ENCODE peak calls at places on chromosomes 2 and 18, in nine cellular contexts. B is fibroblast of villous mesenchyme, S is B cell, C is GM13977, D is astrocyte of the spinal cord, N is AG04450, W is bronchial epithelial cell, P is lower lobe of right lung, Y is HFF-Myc. I is an unnamed sample.

GRCh38 chr2:121038831-121039230 is 246.2 kb downstream of the TFCP2L1 start:
- DNase-seq in W (peak; percentile 79), D (no peak), B (no peak), Y (no peak), P (peak; percentile 76), S (no peak), C (no peak), N (no peak), I (no peak)

GRCh38 chr2:109383505-109384307 is 230.1 kb downstream of the SEPTIN10 start:
- DNase-seq in S (no peak), D (no peak), C (no peak), P (no peak), W (no peak), N (no peak), B (no peak), Y (no peak), I (no peak)

GRCh38 chr2:69946351-69947077 is 14.9 kb downstream of the ASPRV1 start:
- DNase-seq in B (peak; percentile 65), P (no peak), D (peak; percentile 63), N (no peak), Y (no peak), S (no peak), W (peak; percentile 97), C (peak; percentile 74), I (peak; percentile 70)

GRCh38 chr2:222521099-222521498 is 96.8 kb downstream of the SGPP2 start:
- DNase-seq in S (no peak), D (no peak), W (no peak), B (no peak), Y (no peak), N (no peak), P (no peak), C (peak; percentile 15), I (no peak)

GRCh38 chr2:148602918-148603561 is 41.5 kb upstream of the EPC2 start:
- DNase-seq in P (no peak), B (no peak), D (no peak), W (no peak), S (no peak), Y (no peak), C (no peak), N (no peak), I (no peak)

GRCh38 chr2:230443540-230443939 is 27.5 kb downstream of the SP100 start:
- DNase-seq in B (peak; percentile 19), P (no peak), N (no peak), W (peak; percentile 34), Y (no peak), C (no peak), S (no peak), D (peak; percentile 62), I (no peak)

GRCh38 chr2:26721267-26722032 is 28.9 kb downstream of the KCNK3 start:
- DNase-seq in C (no peak), S (no peak), P (no peak), B (no peak), W (no peak), Y (no peak), N (no peak), D (no peak), I (no peak)

GRCh38 chr2:193462411-193462810 is 1267.7 kb upstream of the TMEFF2 start:
- DNase-seq in B (no peak), D (peak; percentile 23), Y (no peak), N (no peak), C (no peak), W (no peak), S (no peak), P (no peak), I (no peak)

GRCh38 chr18:50286391-50287027 is 983 bp downstream of the CXXC1 start:
- DNase-seq in B (peak; percentile 24), P (no peak), W (peak; percentile 51), N (no peak), S (peak; percentile 33), Y (no peak), D (peak; percentile 24), C (no peak), I (peak; percentile 55)

GRCh38 chr2:233208382-233209116 is 42.9 kb upstream of the ATG16L1 start:
- DNase-seq in D (no peak), Y (no peak), B (no peak), C (no peak), W (peak; percentile 21), P (no peak), S (no peak), N (no peak), I (peak; percentile 37)

GRCh38 chr2:171475979-171476378 is 42.0 kb downstream of the DCAF17 start:
- DNase-seq in C (no peak), S (no peak), Y (no peak), D (no peak), P (no peak), N (no peak), W (no peak), B (no peak), I (no peak)

GRCh38 chr2:241645056-241645914 is 7.8 kb downstream of the ATG4B start:
- DNase-seq in Y (no peak), W (no peak), D (no peak), P (no peak), N (no peak), B (no peak), C (no peak), S (no peak), I (no peak)

GRCh38 chr2:73920577-73921545 is 5.8 kb upstream of the DGUOK start:
- DNase-seq in Y (no peak), C (no peak), P (peak; percentile 69), S (peak; percentile 37), D (no peak), N (no peak), W (no peak), B (peak; percentile 44), I (peak; percentile 53)
- TF ChIP-seq CTCF in Y (no peak), C (peak; percentile 40), P (peak; percentile 32), S (no peak), D (peak; percentile 37), N (peak; percentile 49), W (peak; percentile 54), B (peak; percentile 48), I (peak; percentile 26)

DNA sequence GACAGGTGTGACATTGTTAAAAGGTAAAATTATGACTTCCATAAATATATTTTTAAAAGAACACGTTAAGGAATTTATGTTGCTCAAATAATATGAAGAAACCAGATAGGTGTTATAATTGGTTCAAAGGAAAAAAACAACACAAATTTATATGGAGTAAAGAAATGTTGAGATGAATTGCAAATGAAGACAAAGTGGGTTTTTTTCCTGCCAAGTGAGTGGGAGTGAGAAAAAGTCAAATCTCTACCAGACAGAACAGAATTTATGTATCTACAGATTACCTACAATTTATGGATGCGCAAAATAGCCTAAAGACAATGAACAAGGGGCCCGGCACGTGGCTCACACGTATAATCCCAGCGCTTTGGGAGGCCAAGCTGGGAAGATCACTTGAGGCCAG is 159.7 kb upstream of the SLC1A4 start:
- DNase-seq in Y (no peak), W (no peak), C (no peak), B (no peak), P (no peak), D (no peak), S (no peak), N (no peak), I (no peak)
- TF ChIP-seq CTCF in Y (no peak), W (no peak), C (no peak), B (no peak), P (no peak), D (no peak), S (no peak), N (no peak), I (no peak)

DNA sequence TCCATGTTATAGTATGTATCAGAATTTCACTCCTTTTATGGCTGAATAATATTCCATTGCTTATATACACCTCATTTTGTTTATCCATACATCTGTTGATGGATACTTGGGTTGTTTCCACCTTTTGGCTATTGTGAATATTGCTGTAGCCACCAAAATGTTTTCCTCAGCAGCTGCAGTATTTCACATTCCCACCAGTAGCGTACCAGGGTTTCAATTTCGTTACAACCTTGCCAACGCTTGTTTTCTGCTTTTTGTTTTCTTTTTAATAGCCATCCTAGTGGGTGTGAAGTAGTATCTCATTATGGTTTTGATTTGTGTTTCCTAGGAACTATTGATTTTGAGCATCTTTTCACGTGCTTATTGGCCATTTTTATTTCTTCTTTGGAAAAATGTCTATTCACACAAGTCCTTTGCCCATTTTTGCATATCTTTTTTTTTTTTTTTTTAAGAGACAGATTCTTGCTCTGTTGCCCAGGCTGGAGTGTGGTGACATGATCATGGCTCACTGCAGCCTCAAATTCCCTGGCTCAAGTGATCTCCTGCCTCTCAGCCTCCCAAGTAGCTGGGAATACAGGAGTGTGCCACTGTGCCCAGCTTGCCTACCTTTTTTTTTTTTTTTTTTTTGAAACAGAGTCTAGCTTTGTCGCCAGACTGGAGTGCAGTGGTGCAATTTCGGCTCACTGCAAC is 14.2 kb downstream of the UBXN2A start:
- DNase-seq in N (no peak), Y (no peak), W (no peak), C (no peak), P (no peak), S (no peak), B (no peak), D (no peak), I (no peak)
- TF ChIP-seq CTCF in N (peak; percentile 54), Y (no peak), W (no peak), C (no peak), P (no peak), S (no peak), B (peak; percentile 14), D (no peak), I (no peak)

GRCh38 chr2:85131116-85131515 is 2.1 kb upstream of the TCF7L1 start:
- DNase-seq in C (peak; percentile 34), P (no peak), D (peak; percentile 27), N (no peak), W (no peak), S (peak; percentile 9), B (peak; percentile 47), Y (no peak), I (no peak)

GRCh38 chr2:85132392-85132791 is 800 bp upstream of the TCF7L1 start:
- DNase-seq in N (no peak), D (no peak), B (no peak), S (no peak), C (no peak), P (no peak), W (no peak), Y (no peak), I (no peak)

GRCh38 chr2:85133751-85134254 is 611 bp downstream of the TCF7L1 start:
- DNase-seq in N (no peak), C (peak; percentile 73), S (peak; percentile 27), D (peak; percentile 40), B (peak; percentile 46), Y (no peak), W (no peak), P (peak; percentile 57), I (peak; percentile 73)

GRCh38 chr2:85134255-85135065 is 1.3 kb downstream of the TCF7L1 start:
- DNase-seq in D (peak; percentile 65), C (peak; percentile 45), N (no peak), W (no peak), S (peak; percentile 5), B (peak; percentile 50), P (peak; percentile 64), Y (no peak), I (peak; percentile 38)

DNA sequence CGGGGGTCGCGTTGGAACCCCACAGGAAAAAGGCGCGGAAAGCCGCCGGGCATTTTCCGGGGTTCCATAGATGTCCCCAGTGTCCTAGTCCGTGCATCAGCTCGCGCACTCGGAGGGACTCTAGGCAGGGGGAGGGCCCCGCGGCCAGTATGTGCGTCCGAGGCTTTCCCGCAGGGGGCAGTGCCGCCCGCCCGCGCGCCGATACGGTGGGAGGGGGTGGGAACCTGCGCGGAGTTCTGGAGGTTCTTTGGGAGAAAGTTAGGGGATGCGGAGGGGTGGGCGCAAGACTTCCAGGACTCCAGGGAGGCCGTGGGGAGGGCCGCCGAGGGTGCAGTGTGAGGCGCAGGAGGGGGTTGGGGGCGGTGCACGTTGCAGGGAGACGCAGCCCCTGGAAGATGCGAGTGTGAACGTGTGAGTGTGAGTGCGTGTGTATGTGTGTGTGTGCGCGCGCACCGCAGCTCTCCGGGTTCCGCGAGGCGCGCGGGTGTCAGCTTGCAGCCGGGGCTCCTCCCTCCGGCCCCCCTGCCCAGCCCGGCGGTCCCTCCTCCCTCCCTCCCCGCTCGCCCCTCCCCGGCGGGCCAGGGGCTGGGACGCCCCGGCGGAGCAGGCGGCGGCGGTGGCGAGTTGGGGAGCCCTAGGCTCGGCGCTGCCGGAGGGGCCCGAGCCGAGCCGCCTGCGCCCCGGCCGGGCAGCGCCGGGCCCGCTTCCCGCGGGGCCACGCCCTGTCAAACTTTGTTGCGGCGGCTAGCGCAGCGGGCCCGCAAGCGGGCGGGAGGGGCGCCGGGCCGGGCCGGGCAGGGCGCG is at the start of gene TCF7L1:
- DNase-seq in D (peak; percentile 89), Y (peak; percentile 40), P (peak; percentile 88), N (peak; percentile 72), C (peak; percentile 73), S (peak; percentile 55), B (peak; percentile 87), W (peak; percentile 63), I (peak; percentile 66)
- TF ChIP-seq CTCF in D (peak; percentile 93), Y (peak; percentile 80), P (peak; percentile 80), N (peak; percentile 91), C (peak; percentile 39), S (no peak), B (peak; percentile 79), W (peak; percentile 78), I (no peak)

I was measured in GM13976.